ENCODE peak calls at places on chromosomes 3 and 15, in seven cellular contexts. X is A549, K is Peyer's patch, B is suprapubic skin, D is ovary, T is H54, W is K562. O is an unnamed sample.

GRCh38 chr3:48088056-48088748 is 72.0 kb upstream of the MAP4 start:
- DNase-seq in K (no peak), W (peak), B (peak), T (no peak), X (peak), D (no peak), O (no peak)

GRCh38 chr3:41200669-41201021 is 1.3 kb downstream of the CTNNB1 start:
- DNase-seq in D (no peak), T (no peak), B (no peak), X (no peak), W (no peak), K (peak), O (peak)

GRCh38 chr15:89370120-89371077 is 35.8 kb upstream of the POLG start:
- DNase-seq in K (no peak), B (no peak), D (no peak), W (no peak), X (no peak), T (no peak), O (no peak)

GRCh38 chr15:35243758-35244157 is 158.7 kb upstream of the NANOGP8 start:
- DNase-seq in B (no peak), W (no peak), K (no peak), T (no peak), D (no peak), X (no peak), O (no peak)

GRCh38 chr3:12966847-12967750 is 106.1 kb downstream of the IQSEC1 start:
- DNase-seq in K (no peak), T (no peak), D (peak), X (no peak), W (no peak), B (no peak), O (peak)

GRCh38 chr3:30894521-30895289 is at the start of gene GADL1:
- DNase-seq in B (no peak), D (peak), X (peak), T (no peak), W (no peak), K (no peak), O (no peak)

GRCh38 chr15:38213392-38213791 is 39.2 kb upstream of the SPRED1 start:
- DNase-seq in X (no peak), W (no peak), B (no peak), K (no peak), D (no peak), T (no peak), O (no peak)

GRCh38 chr15:82726816-82727215 is 17.1 kb upstream of the AP3B2 start:
- DNase-seq in D (no peak), K (no peak), T (no peak), W (no peak), X (no peak), B (no peak), O (no peak)

GRCh38 chr3:177463863-177464262 is 266.6 kb upstream of the TBL1XR1 start:
- DNase-seq in W (no peak), D (no peak), X (no peak), K (no peak), B (no peak), T (peak), O (no peak)

GRCh38 chr3:97871206-97871605 is 49.4 kb downstream of the CRYBG3 start:
- DNase-seq in B (no peak), X (no peak), D (no peak), T (no peak), W (no peak), K (no peak), O (no peak)

GRCh38 chr3:96869316-96869715 is 54.9 kb downstream of the EPHA6 start:
- DNase-seq in K (no peak), T (no peak), B (no peak), W (no peak), X (no peak), D (no peak), O (no peak)

GRCh38 chr3:156217674-156218352 is 97.4 kb downstream of the KCNAB1 start:
- DNase-seq in X (no peak), D (no peak), T (no peak), K (no peak), W (no peak), B (no peak), O (no peak)

GRCh38 chr3:59862686-59863085 is 812.9 kb upstream of the CFAP20DC start:
- DNase-seq in K (no peak), X (no peak), W (no peak), T (peak), D (no peak), B (no peak), O (peak)

GRCh38 chr15:99507016-99507731 is 58.6 kb upstream of the MEF2A start:
- DNase-seq in K (no peak), X (no peak), T (no peak), B (no peak), W (no peak), D (peak), O (peak)

GRCh38 chr3:184562146-184562861 is 719 bp downstream of the EPHB3 start:
- DNase-seq in B (no peak), T (no peak), D (peak), K (no peak), W (no peak), X (no peak), O (no peak)

GRCh38 chr3:184560992-184561328 is 625 bp upstream of the EPHB3 start:
- DNase-seq in K (no peak), B (no peak), D (no peak), X (no peak), T (no peak), W (no peak), O (no peak)

GRCh38 chr3:184562875-184563568 is 1.4 kb downstream of the EPHB3 start:
- DNase-seq in K (no peak), D (peak), T (no peak), X (no peak), W (no peak), B (no peak), O (no peak)

GRCh38 chr3:184560531-184560930 is 1.1 kb upstream of the EPHB3 start:
- DNase-seq in W (no peak), D (no peak), T (no peak), K (no peak), B (no peak), X (no peak), O (no peak)

DNA sequence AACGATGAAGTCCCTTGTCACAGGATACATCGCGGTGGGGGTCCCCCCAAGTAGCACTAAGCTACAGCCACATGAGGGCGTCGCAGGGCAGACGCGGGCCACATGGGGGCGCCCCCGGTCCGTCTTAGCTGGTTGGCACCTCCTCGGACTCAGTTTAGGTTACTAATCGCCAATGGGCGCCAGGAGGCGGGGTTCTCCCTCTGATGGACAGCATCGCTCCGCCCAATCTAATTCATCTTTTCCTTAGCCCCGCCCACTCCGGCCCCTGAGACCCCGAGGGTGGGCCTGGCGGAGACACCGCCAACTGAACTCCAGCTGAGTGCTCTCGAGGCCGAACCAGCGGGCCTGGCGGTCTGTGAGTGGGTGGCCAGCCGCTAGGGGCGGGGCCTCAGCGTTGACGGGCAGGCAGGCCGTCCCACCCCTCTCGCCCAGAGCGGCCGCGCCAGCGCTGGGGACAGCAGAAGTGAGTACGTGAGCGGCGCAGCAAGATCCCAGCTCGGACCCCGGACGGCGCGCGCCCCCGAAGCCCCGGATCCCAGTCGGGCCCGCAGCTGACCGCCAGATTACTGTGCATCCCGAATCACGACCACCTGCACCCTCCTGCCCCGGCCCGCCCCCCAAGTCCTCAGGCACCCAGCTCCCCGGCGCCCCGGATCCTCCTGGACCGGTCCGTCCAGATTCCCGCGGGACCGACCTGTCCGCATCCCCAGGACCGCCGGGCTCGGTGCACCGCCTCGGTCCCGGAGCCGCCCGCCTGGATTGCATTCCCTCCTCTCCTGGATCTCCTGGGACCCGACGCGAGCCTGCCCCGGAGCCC is at the start of gene EPHB3:
- DNase-seq in D (peak), W (peak), X (peak), T (peak), B (peak), K (peak), O (peak)
- TF ChIP-seq POLR2A in D (peak), W (no peak), X (peak), T (peak), B (no peak), K (peak), O (no peak)

GRCh38 chr3:61561374-61562041 is at the start of gene PTPRG:
- DNase-seq in D (peak), X (peak), B (peak), K (peak), T (peak), W (no peak), O (peak)
- TF ChIP-seq POLR2A in D (peak), X (no peak), B (no peak), K (peak), T (peak), W (no peak), O (no peak)

GRCh38 chr3:105503191-105503593 is 136.5 kb downstream of the ALCAM start:
- DNase-seq in X (peak), K (no peak), D (no peak), T (no peak), B (no peak), W (no peak), O (no peak)

GRCh38 chr3:105504440-105504951 is 137.8 kb downstream of the ALCAM start:
- DNase-seq in D (no peak), X (no peak), T (no peak), W (no peak), K (no peak), B (no peak), O (no peak)

GRCh38 chr3:105505167-105505566 is 138.5 kb downstream of the ALCAM start:
- DNase-seq in W (no peak), D (no peak), K (no peak), B (no peak), T (no peak), X (no peak), O (no peak)

GRCh38 chr3:105497381-105497780 is 130.7 kb downstream of the ALCAM start:
- DNase-seq in K (no peak), T (no peak), X (no peak), W (no peak), D (no peak), B (no peak), O (no peak)

GRCh38 chr3:105502333-105502732 is 135.6 kb downstream of the ALCAM start:
- DNase-seq in X (no peak), D (no peak), B (no peak), W (no peak), T (no peak), K (no peak), O (no peak)
- TF ChIP-seq POLR2A in X (no peak), D (no peak), B (no peak), W (no peak), T (no peak), K (no peak), O (no peak)

GRCh38 chr15:75903331-75904240 is at the start of gene FBXO22:
- DNase-seq in T (peak), W (peak), K (peak), B (peak), X (peak), D (peak), O (peak)
- TF ChIP-seq POLR2A in T (peak), W (peak), K (peak), B (no peak), X (peak), D (peak), O (peak)

DNA sequence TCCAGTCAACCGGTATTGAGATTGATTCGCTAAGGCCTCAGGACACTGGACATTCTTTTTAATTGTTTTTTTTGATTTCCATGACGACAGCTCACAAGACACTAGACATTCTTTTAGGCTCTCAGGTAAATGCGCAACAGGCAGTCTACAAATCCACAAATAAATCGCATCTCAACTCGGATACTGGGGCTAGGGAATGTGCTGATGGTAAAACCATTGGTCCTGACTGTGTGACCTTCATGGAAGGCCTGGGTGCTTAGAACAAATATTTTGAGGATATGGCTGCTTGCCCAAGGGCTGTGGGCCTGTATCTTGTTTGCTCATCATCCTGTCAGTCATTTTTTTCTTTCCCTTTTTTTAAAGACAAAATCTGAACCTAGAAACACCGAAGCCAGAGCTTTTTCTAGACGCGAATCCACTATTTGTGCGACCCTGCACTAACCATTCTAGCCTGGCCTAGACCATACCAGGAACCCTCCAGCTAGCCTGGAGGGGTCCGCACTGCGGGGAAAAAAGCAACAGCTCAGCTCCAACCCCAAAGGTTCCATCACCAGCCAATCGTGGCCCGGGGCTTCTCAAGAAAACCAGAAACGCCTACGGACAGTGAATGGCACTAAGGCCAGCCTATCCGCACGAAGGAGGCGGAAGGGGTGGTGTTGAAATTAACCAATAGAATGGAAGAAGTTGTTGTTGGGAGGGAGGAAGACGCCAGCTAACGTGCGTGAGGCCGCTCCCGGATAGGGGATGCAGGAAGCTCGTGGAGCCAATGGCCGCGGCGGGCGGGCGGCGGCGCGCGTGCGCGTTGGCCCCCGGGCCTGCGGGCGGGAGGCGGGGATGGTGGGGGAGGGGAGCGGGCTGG is 18.1 kb upstream of the CHD2 start:
- DNase-seq in W (peak), D (peak), X (peak), B (peak), T (peak), K (peak), O (peak)
- TF ChIP-seq POLR2A in W (peak), D (peak), X (peak), B (peak), T (peak), K (peak), O (peak)

DNA sequence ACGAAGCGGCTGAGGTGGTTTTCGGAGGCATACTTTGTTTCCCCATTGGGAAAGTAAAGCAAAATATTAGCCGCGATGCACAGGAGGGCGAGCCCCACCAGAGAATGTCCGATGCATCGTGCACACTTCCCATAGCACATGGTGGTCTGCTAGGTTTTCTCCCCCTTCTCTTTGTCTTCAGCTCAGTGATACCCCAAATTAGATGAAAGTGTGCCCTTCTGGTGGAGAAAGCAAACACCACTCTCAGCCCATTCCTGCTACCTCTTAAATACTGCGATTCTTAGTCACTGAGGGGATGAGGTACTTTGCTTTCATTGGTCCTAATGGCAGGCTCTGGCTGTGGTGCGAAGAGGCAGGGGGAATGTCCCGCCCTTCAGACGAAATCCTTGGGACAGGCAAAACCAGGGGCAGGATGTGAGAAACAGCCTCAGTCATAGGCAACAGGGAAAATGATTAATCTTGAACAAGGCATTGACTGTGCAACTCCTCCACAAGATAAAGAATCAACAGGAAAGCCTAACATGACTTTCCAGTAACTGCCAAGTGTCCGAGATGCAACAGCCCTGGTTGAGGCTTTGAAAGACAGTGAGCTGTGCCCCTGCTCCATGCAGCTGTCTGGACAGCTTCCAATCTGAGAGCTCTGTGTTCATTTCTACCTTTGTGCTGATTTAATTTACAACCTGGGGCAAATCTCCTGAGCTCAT is at the start of gene TM4SF1:
- DNase-seq in K (no peak), W (no peak), X (peak), T (peak), D (peak), B (no peak), O (no peak)
- TF ChIP-seq POLR2A in K (peak), W (no peak), X (peak), T (peak), D (no peak), B (no peak), O (no peak)

GRCh38 chr3:169812844-169813677 is at the start of the genes LRRC34 and LRRIQ4:
- DNase-seq in X (no peak), K (peak), W (no peak), T (no peak), B (peak), D (peak), O (peak)

GRCh38 chr3:169812124-169812843 is 386 bp upstream of the LRRIQ4 start:
- DNase-seq in K (peak), B (no peak), W (no peak), T (peak), D (peak), X (no peak), O (peak)

GRCh38 chr3:169811606-169812123 is 1.0 kb upstream of the LRRIQ4 start:
- DNase-seq in W (no peak), X (no peak), K (no peak), T (peak), B (no peak), D (no peak), O (peak)

GRCh38 chr3:169815590-169816150 is 3.0 kb upstream of the LRRC34 start:
- DNase-seq in X (no peak), W (no peak), K (no peak), T (no peak), D (no peak), B (no peak), O (peak)

DNA sequence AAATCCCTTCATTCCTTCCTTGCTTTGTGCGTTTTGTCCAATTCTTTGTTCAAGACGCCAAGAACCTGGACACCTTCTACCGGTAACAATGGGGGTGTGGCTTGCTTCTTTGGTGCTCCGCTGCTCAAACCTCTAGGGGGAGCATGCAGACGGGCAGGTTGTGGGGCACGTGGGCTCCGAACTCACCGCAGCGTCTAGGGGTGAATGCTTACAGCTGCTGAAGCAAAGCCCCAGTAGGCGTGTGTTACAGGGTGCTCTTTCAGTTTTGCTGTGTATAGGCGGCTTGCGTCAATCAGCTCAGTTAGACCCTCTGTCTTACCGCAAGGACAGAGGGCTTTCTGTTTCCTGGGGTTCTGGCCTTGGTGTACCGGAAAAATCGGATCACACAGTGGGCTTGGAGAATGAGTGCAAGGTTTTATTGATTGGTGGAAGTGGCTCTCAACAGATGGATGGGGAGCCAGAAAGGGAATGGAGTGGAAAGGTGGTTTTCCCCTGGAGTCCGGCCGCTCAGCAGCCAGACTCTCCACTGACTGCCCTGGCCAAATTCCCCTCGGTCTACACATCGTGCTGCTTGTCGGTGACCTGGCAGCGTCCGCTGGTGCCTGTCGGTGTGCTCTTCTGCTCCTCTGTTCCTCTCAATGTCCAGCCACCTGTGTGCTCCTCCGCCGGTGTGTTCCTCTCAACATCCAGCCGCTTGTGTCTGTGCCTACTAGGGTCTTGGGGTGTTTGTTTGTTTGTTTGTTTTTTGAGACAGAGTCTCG is 1.2 kb upstream of the LRRC34 start:
- DNase-seq in B (no peak), K (peak), D (peak), X (peak), T (no peak), W (no peak), O (peak)
- TF ChIP-seq POLR2A in B (no peak), K (no peak), D (no peak), X (no peak), T (no peak), W (no peak), O (no peak)